ENCODE peak calls at places on chromosomes 7 and 10, in five cellular contexts. T is GM23338, R is right lobe of liver, K is foreskin fibroblast, V is lower leg skin. U is an unnamed sample.

GRCh38 chr7:149310113-149310836 is 48.3 kb downstream of the ZNF783 start:
- DNase-seq in V (no peak), R (no peak), K (peak; percentile 81), T (peak; percentile 83), U (peak; percentile 27)

GRCh38 chr10:9305018-9305655 is 1250.6 kb downstream of the GATA3 start:
- DNase-seq in V (no peak), T (peak; percentile 51), K (peak; percentile 49), R (no peak), U (peak; percentile 19)

GRCh38 chr7:113639221-113639620 is 279.6 kb downstream of the PPP1R3A start:
- DNase-seq in R (no peak), T (no peak), V (no peak), K (no peak), U (no peak)

GRCh38 chr10:61747341-61747740 is 84.6 kb downstream of the CABCOCO1 start:
- DNase-seq in V (no peak), R (no peak), K (no peak), T (no peak), U (no peak)

GRCh38 chr10:106897631-106898161 is 266.8 kb downstream of the SORCS1 start:
- DNase-seq in V (no peak), R (peak; percentile 21), K (no peak), T (no peak), U (no peak)

GRCh38 chr7:16982640-16983103 is 100.9 kb upstream of the AGR3 start:
- DNase-seq in R (no peak), T (peak; percentile 58), V (no peak), K (peak; percentile 70), U (peak; percentile 28)

GRCh38 chr10:98030093-98030821 is at the start of gene CRTAC1:
- DNase-seq in V (peak; percentile 24), K (peak; percentile 49), T (peak; percentile 92), R (no peak), U (no peak)

GRCh38 chr10:11279286-11279685 is 261.6 kb downstream of the CELF2 start:
- DNase-seq in T (no peak), K (no peak), V (no peak), R (no peak), U (no peak)

GRCh38 chr7:84701524-84702306 is 485.1 kb downstream of the SEMA3D start:
- DNase-seq in V (no peak), T (no peak), K (peak; percentile 71), R (no peak), U (peak; percentile 96)

GRCh38 chr7:158394936-158395335 is 192.7 kb downstream of the PTPRN2 start:
- DNase-seq in K (no peak), V (no peak), R (peak; percentile 38), T (peak; percentile 82), U (no peak)

GRCh38 chr7:157683251-157684156 is 346.7 kb downstream of the DNAJB6 start:
- DNase-seq in V (no peak), R (no peak), K (no peak), T (no peak), U (no peak)

GRCh38 chr7:44277391-44277790 is 48.0 kb downstream of the CAMK2B start:
- DNase-seq in K (no peak), V (no peak), R (peak; percentile 13), T (no peak), U (no peak)

GRCh38 chr10:43205681-43206390 is 61.0 kb downstream of the RASGEF1A start:
- DNase-seq in K (no peak), V (no peak), T (no peak), R (no peak), U (no peak)

GRCh38 chr7:39451901-39452300 is 114.3 kb upstream of the YAE1 start:
- DNase-seq in T (no peak), V (no peak), R (no peak), K (no peak), U (no peak)
- TF ChIP-seq CTCF in T (no peak), V (no peak), R (no peak), K (no peak), U (no peak)

GRCh38 chr7:155214328-155214986 is 83.2 kb upstream of the INSIG1 start:
- DNase-seq in T (no peak), R (peak; percentile 59), K (peak; percentile 23), V (no peak), U (no peak)
- H3K4me3 ChIP-seq in T (no peak overlapping the region), R (peak overlapping the region; percentile 48), K (peak overlapping the region; percentile 49), V (peak overlapping the region; percentile 6), U (no peak overlapping the region)

DNA sequence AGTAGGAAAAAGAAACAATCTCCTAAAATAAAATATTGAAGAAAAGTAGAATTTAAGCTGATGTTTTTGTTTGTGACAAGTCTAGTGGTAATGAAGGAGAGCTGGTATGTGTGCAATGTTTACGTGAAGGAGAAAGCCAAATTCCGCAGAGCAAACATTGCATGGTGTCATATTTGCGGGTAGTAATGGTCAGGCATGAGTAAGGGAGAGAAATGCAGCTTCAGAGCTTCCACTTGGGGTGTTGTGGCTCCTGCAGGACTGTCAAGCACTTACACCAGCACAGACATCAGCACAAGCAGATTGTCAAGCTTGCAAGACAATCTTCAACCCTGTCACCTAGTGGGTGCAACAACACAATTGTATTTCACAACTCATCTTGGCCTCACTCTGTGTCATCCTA is 136.5 kb upstream of the ETV1 start:
- DNase-seq in K (no peak), V (no peak), R (no peak), T (peak; percentile 24), U (no peak)
- TF ChIP-seq CTCF in K (no peak), V (no peak), R (no peak), T (no peak), U (no peak)

DNA sequence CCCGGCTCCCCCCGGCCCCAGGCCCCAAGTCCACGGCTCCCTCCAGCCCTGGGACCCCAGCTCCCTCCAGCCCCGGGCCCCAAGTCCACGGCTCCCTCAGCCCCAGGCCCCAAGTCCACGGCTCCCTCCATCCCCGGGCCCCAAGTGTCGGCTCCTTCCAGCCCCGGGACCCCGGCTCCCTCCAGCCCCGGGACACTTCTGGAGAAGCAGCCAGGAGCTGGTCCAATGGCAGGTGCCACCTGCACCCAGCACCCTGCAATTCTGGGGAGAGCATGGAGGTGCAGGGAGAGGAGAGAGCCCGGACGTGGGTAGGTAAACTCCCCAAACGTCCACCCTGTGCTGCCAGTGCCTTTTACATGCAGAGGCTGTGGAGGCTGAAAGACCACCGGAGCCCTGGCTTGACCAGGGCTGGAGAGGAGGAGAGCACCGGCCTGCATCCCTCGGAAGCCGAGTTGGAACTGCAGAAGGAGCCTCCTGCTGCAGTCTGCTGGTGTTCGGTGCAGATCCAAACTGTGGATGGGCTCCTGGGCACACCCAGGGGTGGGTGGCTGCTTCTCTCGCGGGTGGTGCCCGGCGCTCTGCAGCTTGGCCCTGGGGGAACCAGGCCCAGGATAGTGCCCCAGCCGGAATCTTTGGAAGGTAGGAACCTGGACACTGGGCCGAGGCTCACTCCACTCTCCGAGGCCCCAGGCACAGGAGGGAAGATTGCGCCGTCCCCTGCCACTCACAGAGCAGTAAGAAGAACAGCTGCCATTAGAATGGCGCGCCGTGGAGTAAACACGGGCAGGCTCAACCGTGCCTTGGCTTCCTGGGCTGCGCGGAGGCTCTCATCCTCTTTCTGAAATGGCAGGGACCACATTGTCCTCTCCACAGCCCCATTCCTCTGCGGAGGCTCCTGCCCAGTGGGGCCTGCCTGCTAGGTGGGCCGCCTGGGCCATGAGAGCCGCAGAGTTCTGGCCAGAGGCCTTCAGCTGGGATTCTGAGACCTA is 14.7 kb downstream of the SHH start:
- DNase-seq in V (no peak), T (peak; percentile 57), K (no peak), R (peak; percentile 18), U (no peak)
- H3K4me3 ChIP-seq in V (no peak overlapping the region), T (peak overlapping the region; percentile 42), K (no peak overlapping the region), R (no peak overlapping the region), U (no peak overlapping the region)

GRCh38 chr10:101287183-101287830 is 58.0 kb upstream of the LBX1 start:
- DNase-seq in R (no peak), K (no peak), T (no peak), V (no peak), U (no peak)

GRCh38 chr10:101286248-101287046 is 57.2 kb upstream of the LBX1 start:
- DNase-seq in R (no peak), T (no peak), K (no peak), V (no peak), U (no peak)

GRCh38 chr10:101290415-101290814 is 61.2 kb upstream of the LBX1 start:
- DNase-seq in K (no peak), R (no peak), T (no peak), V (no peak), U (no peak)

GRCh38 chr10:101289541-101289940 is 60.3 kb upstream of the LBX1 start:
- DNase-seq in T (no peak), K (no peak), V (no peak), R (no peak), U (no peak)

DNA sequence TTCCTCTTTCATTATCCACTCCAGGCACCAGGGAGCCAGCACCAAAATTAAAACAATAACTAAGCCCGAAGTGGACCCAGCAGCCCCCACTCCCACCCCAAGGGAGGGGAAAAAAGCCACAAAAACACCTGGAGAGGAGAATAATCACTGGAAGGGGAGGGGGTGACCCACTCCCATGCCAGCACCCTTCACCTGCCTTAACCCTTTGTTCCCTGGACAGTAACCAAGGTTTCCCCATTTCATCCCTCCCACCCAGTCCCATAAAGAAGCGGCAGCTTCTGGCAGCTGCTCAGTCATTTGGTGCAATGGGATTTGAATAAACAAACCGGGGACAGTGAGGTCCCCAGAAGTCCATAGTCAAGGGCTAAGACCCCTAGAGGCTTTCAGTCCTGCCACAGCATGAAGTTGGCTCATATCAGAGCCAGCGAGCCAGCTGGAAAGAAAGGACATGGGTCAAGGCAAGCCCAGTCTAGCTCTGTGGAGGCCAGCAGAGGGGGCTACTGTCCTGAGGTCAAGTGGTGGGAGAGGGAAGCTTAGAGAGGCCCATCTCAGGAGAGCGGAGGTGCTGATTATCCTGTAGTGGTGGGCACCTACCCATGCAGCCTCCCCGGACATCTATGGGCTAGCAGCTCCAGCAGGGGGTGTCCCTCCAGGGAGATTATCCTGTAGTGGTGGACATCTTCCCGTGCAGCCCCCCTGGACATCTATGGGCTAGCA is 58.8 kb upstream of the LBX1 start:
- DNase-seq in T (peak; percentile 88), V (no peak), K (peak; percentile 45), R (no peak), U (no peak)
- TF ChIP-seq CTCF in T (peak; percentile 82), V (no peak), K (peak; percentile 26), R (no peak), U (peak; percentile 45)

GRCh38 chr7:151114151-151115090 is 28.1 kb downstream of the AGAP3 start:
- DNase-seq in R (no peak), V (no peak), K (peak; percentile 41), T (peak; percentile 84), U (no peak)
- H3K4me3 ChIP-seq in R (no peak overlapping the region), V (no peak overlapping the region), K (no peak overlapping the region), T (peak overlapping the region; percentile 50), U (peak overlapping the region; percentile 23)

GRCh38 chr7:72019436-72019835 is 392.7 kb downstream of the CALN1 start:
- DNase-seq in R (no peak), T (no peak), V (no peak), K (no peak), U (no peak)
- TF ChIP-seq CTCF in R (no peak), T (no peak), V (no peak), K (no peak), U (no peak)

GRCh38 chr7:6315786-6316185 is 43.4 kb upstream of the CYTH3 start:
- DNase-seq in T (no peak), R (no peak), K (no peak), V (no peak), U (no peak)

GRCh38 chr7:6307762-6308161 is 35.3 kb upstream of the CYTH3 start:
- DNase-seq in T (peak; percentile 20), V (no peak), K (peak; percentile 41), R (no peak), U (no peak)

GRCh38 chr7:6305330-6305729 is 32.9 kb upstream of the CYTH3 start:
- DNase-seq in K (no peak), T (no peak), R (no peak), V (no peak), U (no peak)

GRCh38 chr7:6306471-6306870 is 34.0 kb upstream of the CYTH3 start:
- DNase-seq in K (peak; percentile 66), R (no peak), V (no peak), T (no peak), U (peak; percentile 18)

GRCh38 chr7:6310594-6310993 is 38.2 kb upstream of the CYTH3 start:
- DNase-seq in K (no peak), T (no peak), V (no peak), R (no peak), U (no peak)
- H3K4me3 ChIP-seq in K (no peak overlapping the region), T (no peak overlapping the region), V (no peak overlapping the region), R (no peak overlapping the region), U (no peak overlapping the region)